ENCODE peak calls at places on chromosomes 16 and 17, in five cellular contexts. One of them, this sample, is unnamed.

GRCh38 chr16:84543931-84544776 is 39.7 kb upstream of the MEAK7 start:
- DNase-seq in Peyer's patch: no peak
- DNase-seq in AG10803: no peak
- DNase-seq in uterus: peak
- DNase-seq in natural killer cell: no peak
- DNase-seq in this sample: peak

GRCh38 chr17:27462149-27462548 is 5.9 kb downstream of the KSR1 start:
- DNase-seq in natural killer cell: no peak
- DNase-seq in uterus: no peak
- DNase-seq in Peyer's patch: no peak
- DNase-seq in AG10803: no peak
- DNase-seq in this sample: no peak

GRCh38 chr17:57499648-57500049 is 243.3 kb downstream of the MSI2 start:
- DNase-seq in Peyer's patch: no peak
- DNase-seq in uterus: no peak
- DNase-seq in AG10803: peak
- DNase-seq in natural killer cell: no peak
- DNase-seq in this sample: no peak

GRCh38 chr17:72852267-72852945 is 240.1 kb downstream of the SLC39A11 start:
- DNase-seq in natural killer cell: no peak
- DNase-seq in Peyer's patch: no peak
- DNase-seq in AG10803: peak
- DNase-seq in uterus: no peak
- DNase-seq in this sample: no peak

GRCh38 chr17:57512258-57512657 is 232.8 kb downstream of the CCDC182 start:
- DNase-seq in Peyer's patch: no peak
- DNase-seq in AG10803: no peak
- DNase-seq in uterus: no peak
- DNase-seq in natural killer cell: no peak
- DNase-seq in this sample: no peak

GRCh38 chr16:83137326-83137770 is 510.6 kb downstream of the CDH13 start:
- DNase-seq in uterus: peak
- DNase-seq in natural killer cell: peak
- DNase-seq in Peyer's patch: no peak
- DNase-seq in AG10803: peak
- DNase-seq in this sample: peak

GRCh38 chr16:53080345-53081031 is 25.7 kb downstream of the CHD9 start:
- DNase-seq in AG10803: peak
- DNase-seq in uterus: peak
- DNase-seq in natural killer cell: no peak
- DNase-seq in Peyer's patch: no peak
- DNase-seq in this sample: no peak

GRCh38 chr16:559411-560207 is 585 bp upstream of the PRR35 start:
- DNase-seq in natural killer cell: no peak
- DNase-seq in AG10803: no peak
- DNase-seq in Peyer's patch: no peak
- DNase-seq in uterus: no peak
- DNase-seq in this sample: no peak

GRCh38 chr17:35239823-35240222 is 3.0 kb upstream of the SLFN5 start:
- DNase-seq in uterus: no peak
- DNase-seq in AG10803: peak
- DNase-seq in natural killer cell: no peak
- DNase-seq in Peyer's patch: no peak
- DNase-seq in this sample: no peak

GRCh38 chr16:27924411-27925118 is 138.9 kb downstream of the GSG1L start:
- DNase-seq in uterus: no peak
- DNase-seq in natural killer cell: no peak
- DNase-seq in AG10803: no peak
- DNase-seq in Peyer's patch: no peak
- DNase-seq in this sample: no peak

GRCh38 chr17:47694018-47694817 is at the start of gene TBKBP1:
- DNase-seq in AG10803: peak
- DNase-seq in natural killer cell: no peak
- DNase-seq in Peyer's patch: peak
- DNase-seq in uterus: peak
- DNase-seq in this sample: peak

GRCh38 chr16:83995756-83996155 is 27.7 kb downstream of the NECAB2 start:
- DNase-seq in uterus: no peak
- DNase-seq in AG10803: no peak
- DNase-seq in natural killer cell: no peak
- DNase-seq in Peyer's patch: no peak
- DNase-seq in this sample: peak

This sample was measured in mucosa of descending colon.